ENCODE peak calls at places on chromosome 13, in eight cellular contexts. G is ovary, R is stomach, Q is transverse colon, S is A549, B is IMR-90, X is GM12891, K is body of pancreas. N is an unnamed sample.
A peak's percentile ranks its signal among the peaks of the same experiment; 100 is the strongest.

GRCh38 chr13:23558675-23559536 is 11.3 kb upstream of the TNFRSF19 start:
- DNase-seq in G (peak; percentile 45), R (peak; percentile 38), Q (no peak), S (peak; percentile 72), B (peak; percentile 92), X (no peak), K (peak; percentile 30), N (peak; percentile 44)

GRCh38 chr13:30108913-30109237 is 198.5 kb downstream of the KATNAL1 start:
- DNase-seq in G (no peak), R (peak; percentile 92), Q (peak; percentile 93), S (no peak), B (no peak), X (no peak), K (peak; percentile 81), N (no peak)

GRCh38 chr13:97369269-97369893 is 64.6 kb upstream of the RAP2A start:
- DNase-seq in G (no peak), R (no peak), Q (no peak), S (no peak), B (no peak), X (no peak), K (no peak), N (peak; percentile 26)

GRCh38 chr13:52812941-52813340 is 35.5 kb downstream of the PCDH8 start:
- DNase-seq in G (no peak), R (no peak), Q (no peak), S (no peak), B (no peak), X (no peak), K (no peak), N (no peak)

GRCh38 chr13:42971670-42972355 is 20.2 kb downstream of the EPSTI1 start:
- DNase-seq in G (no peak), R (no peak), Q (no peak), S (no peak), B (peak; percentile 26), X (no peak), K (no peak), N (no peak)

GRCh38 chr13:42544246-42544915 is 29.6 kb upstream of the TNFSF11 start:
- DNase-seq in G (no peak), R (no peak), Q (no peak), S (no peak), B (no peak), X (no peak), K (no peak), N (no peak)

GRCh38 chr13:33490461-33491327 is 205.1 kb upstream of the STARD13 start:
- DNase-seq in G (no peak), R (no peak), Q (no peak), S (no peak), B (no peak), X (no peak), K (no peak), N (no peak)

GRCh38 chr13:110010433-110011135 is 224.2 kb upstream of the IRS2 start:
- DNase-seq in G (no peak), R (no peak), Q (no peak), S (no peak), B (peak; percentile 63), X (no peak), K (no peak), N (no peak)

GRCh38 chr13:28505543-28506135 is 10.7 kb upstream of the FLT1 start:
- DNase-seq in G (no peak), R (no peak), Q (no peak), S (no peak), B (no peak), X (no peak), K (no peak), N (no peak)

DNA sequence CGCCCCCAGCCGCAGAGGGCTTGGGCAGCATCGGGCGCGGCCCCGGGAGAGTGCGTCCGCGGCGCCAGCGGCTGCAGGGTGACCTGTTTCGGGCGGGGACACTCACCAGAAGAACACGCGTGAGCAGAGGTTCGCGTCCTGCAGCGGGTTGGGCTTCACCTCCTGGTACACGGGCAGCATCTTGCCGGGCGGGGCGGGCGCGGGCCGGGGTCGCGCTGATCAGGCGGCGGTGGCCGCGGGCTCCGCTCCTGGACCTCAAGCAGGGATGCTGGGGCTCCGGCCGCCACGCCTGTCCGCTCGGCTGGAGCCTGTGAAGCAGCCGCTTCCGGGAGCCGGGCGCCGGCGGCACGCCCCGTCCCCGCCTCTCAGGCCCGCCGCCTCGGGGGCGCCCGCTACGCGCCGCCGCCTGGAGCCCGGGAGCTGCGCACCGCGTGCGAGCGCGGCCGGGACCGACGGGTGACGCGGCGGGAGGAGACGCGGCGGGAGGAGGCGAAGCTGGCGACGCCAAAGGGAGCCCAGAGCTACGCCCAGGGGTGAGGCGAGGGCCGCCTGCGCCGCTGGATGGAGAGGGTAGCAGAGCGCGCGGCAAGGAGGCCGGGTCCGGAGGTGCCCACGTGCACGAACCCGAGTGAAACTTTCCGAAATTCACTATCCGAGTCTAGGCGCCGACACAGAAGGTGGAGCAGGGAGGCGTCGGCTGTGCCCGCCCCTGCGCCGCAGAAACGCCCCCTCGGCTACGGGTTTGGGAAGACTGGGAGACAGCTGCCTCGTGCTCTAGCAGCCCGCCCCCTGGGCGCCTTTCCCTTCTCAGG is at the start of gene ABCC4:
- DNase-seq in G (peak; percentile 58), R (peak; percentile 70), Q (peak; percentile 73), S (peak; percentile 64), B (peak; percentile 72), X (peak; percentile 85), K (peak; percentile 76), N (peak; percentile 93)
- TF ChIP-seq POLR2A in G (no peak), R (no peak), Q (no peak), S (peak; percentile 27), B (peak; percentile 57), X (peak; percentile 47), K (no peak), N (peak; percentile 27)

DNA sequence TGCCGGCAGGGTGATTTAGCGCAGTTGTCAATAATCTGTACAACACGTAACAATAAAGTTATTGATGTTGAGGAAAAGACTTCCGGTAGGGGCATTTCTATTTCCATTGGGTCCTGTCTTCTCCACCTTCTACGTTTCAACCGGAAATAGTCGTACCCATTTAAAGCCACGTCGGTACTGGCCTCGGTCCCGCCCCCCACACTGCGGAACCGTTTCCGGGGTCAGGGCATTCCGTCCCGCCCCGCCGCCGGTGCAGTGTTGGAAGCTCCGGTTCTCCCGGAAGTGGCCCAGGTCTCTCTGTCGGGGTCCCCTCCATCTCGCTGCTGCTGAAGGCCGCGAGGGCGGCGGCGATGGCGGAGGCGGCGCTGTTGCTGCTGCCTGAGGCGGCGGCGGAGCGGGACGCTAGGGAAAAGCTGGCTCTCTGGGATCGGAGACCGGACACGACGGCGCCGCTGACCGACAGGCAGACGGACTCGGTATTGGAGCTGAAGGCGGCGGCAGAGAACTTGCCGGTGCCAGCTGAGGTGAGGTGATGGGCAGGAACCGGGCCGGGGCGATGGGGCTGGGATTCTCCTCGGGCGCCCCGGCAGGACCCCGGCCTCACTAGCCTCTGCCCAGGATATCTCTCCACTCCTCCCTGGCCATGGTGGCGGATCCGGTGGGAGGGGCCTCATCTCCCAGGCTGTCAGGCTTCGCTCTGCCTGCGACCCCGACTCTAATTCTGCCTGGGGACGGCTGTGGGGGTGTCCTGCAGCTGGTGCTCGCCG is at the start of gene COG3:
- DNase-seq in G (peak; percentile 92), R (peak; percentile 96), Q (peak; percentile 97), S (peak; percentile 94), B (peak; percentile 97), X (peak; percentile 83), K (peak; percentile 97), N (peak; percentile 61)
- TF ChIP-seq POLR2A in G (peak; percentile 60), R (no peak), Q (peak; percentile 93), S (peak; percentile 54), B (peak; percentile 90), X (peak; percentile 83), K (peak; percentile 82), N (peak; percentile 49)

DNA sequence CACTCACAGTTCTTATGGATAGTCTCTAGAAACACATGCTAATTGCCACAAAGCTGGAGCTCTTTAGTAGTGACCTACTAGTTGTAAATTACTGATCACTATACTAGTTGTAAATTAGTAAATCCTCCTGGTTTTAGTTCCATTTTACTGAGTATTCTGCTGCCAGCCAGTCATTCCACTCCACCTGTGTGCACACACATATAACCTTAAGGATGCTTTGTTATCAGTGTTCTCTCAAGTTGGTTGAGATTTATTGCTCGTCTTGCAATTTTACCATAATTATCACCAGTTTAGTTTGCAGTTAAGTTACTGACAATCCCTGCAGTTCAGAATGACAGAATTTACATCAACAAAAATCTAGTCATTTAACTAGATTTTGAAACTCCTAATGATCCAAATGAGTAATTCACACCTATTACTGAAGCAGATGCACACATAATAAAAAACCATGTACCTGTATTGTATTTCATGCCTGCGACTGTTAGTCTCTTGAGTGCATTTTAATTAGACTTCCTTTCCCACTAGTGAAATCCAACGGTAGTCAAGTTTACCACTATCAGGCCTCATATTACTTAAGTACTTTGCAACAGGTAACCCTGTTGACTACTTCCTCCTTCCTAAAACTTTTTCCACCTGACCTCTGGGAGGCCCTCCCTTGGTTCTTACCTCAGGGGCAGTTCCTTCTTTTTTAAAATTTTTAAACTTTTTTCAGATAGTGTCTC is 7.6 kb downstream of the TPT1 start:
- DNase-seq in G (no peak), R (no peak), Q (no peak), S (no peak), B (no peak), X (no peak), K (no peak), N (no peak)
- TF ChIP-seq POLR2A in G (no peak), R (no peak), Q (no peak), S (no peak), B (peak; percentile 4), X (no peak), K (no peak), N (no peak)

GRCh38 chr13:51583875-51584730 is at the start of gene WDFY2:
- DNase-seq in G (peak; percentile 100), R (peak; percentile 99), Q (peak; percentile 100), S (peak; percentile 69), B (peak; percentile 100), X (peak; percentile 73), K (peak; percentile 100), N (peak; percentile 66)

GRCh38 chr13:51585696-51586095 is 1.4 kb downstream of the WDFY2 start:
- DNase-seq in G (no peak), R (no peak), Q (no peak), S (no peak), B (peak; percentile 62), X (no peak), K (no peak), N (no peak)

GRCh38 chr13:51585234-51585672 is 991 bp downstream of the WDFY2 start:
- DNase-seq in G (no peak), R (no peak), Q (no peak), S (no peak), B (peak; percentile 24), X (no peak), K (no peak), N (no peak)

GRCh38 chr13:51583469-51583874 is 790 bp upstream of the WDFY2 start:
- DNase-seq in G (peak; percentile 17), R (no peak), Q (no peak), S (no peak), B (no peak), X (no peak), K (no peak), N (no peak)

DNA sequence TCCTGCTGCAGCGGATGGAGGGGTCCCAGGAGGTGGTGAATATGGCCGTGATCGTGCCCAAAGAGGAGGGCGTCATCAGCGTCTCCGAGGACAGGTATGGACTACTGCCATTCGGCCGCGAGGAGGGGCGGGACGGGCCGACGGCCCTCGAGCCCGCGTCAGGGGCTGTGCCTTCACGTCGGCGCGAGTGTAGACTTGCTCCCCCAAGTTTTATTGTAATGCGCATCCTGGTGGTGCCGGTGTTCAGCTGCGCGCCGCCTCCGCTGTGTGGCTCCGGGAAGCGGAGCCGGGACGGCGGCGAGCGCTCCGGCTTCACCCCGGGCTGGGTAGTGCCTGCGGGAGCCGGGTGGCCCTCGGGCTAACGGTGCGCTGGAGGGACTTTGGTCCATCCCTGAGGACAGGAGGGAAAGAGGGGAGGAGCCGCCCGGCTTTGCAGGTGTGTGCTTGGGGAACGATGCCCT is 499 bp downstream of the WDFY2 start:
- DNase-seq in G (no peak), R (peak; percentile 56), Q (peak; percentile 62), S (peak; percentile 17), B (peak; percentile 37), X (peak; percentile 33), K (peak; percentile 67), N (peak; percentile 5)
- TF ChIP-seq POLR2A in G (no peak), R (no peak), Q (no peak), S (no peak), B (no peak), X (no peak), K (no peak), N (no peak)